ENCODE peak calls at places on chromosomes 4 and X, in six cellular contexts. B is cardiac muscle cell, P is endothelial cell, W is ascending aorta, D is fibroblast of mammary gland, R is transverse colon. S is an unnamed sample.
A peak's percentile ranks its signal among the peaks of the same experiment; 100 is the strongest.

GRCh38 chrX:131802836-131803626 is 220.1 kb upstream of the STK26 start:
- DNase-seq in B (no peak), P (no peak), W (peak; percentile 39), D (peak; percentile 46), R (peak; percentile 84), S (no peak)

GRCh38 chrX:111365770-111366325 is 46.1 kb downstream of the DCX start:
- DNase-seq in B (no peak), P (no peak), W (no peak), D (no peak), R (no peak), S (no peak)

GRCh38 chr4:176186721-176187395 is 8.5 kb downstream of the SPATA4 start:
- DNase-seq in B (no peak), P (no peak), W (no peak), D (no peak), R (no peak), S (no peak)

GRCh38 chrX:32395878-32396277 is 815.5 kb downstream of the DMD start:
- DNase-seq in B (no peak), P (no peak), W (no peak), D (no peak), R (no peak), S (no peak)

GRCh38 chr4:129232627-129233337 is 136.8 kb downstream of the C4orf33 start:
- DNase-seq in B (no peak), P (no peak), W (no peak), D (peak; percentile 23), R (no peak), S (no peak)

GRCh38 chrX:2159393-2159792 is 341.4 kb downstream of the DHRSX start:
- DNase-seq in B (no peak), P (no peak), W (no peak), D (no peak), R (no peak), S (no peak)

GRCh38 chrX:97367149-97367548 is 483.4 kb downstream of the RPA4 start:
- DNase-seq in B (no peak), P (no peak), W (no peak), D (peak; percentile 75), R (no peak), S (no peak)

GRCh38 chr4:109046549-109047171 is 255.8 kb downstream of the COL25A1 start:
- DNase-seq in B (no peak), P (no peak), W (no peak), D (peak; percentile 68), R (no peak), S (no peak)

GRCh38 chr4:40995850-40996249 is 218.5 kb downstream of the APBB2 start:
- DNase-seq in B (no peak), P (no peak), W (no peak), D (peak; percentile 86), R (no peak), S (no peak)

GRCh38 chrX:149825424-149825823 is 43.7 kb downstream of the MAGEA9 start:
- DNase-seq in B (peak; percentile 52), P (peak; percentile 41), W (no peak), D (peak; percentile 2), R (peak; percentile 14), S (no peak)

GRCh38 chrX:78104447-78105176 is 564 bp downstream of the PGK1 start:
- DNase-seq in B (peak; percentile 17), P (peak; percentile 11), W (peak; percentile 12), D (peak; percentile 50), R (peak; percentile 70), S (no peak)

GRCh38 chrX:72604705-72605104 is 32.1 kb upstream of the HDAC8 start:
- DNase-seq in B (no peak), P (no peak), W (no peak), D (peak; percentile 7), R (no peak), S (no peak)

GRCh38 chr4:86977621-86978184 is 42.9 kb downstream of the AFF1 start:
- DNase-seq in B (no peak), P (no peak), W (no peak), D (peak; percentile 86), R (peak; percentile 43), S (no peak)

GRCh38 chr4:161522031-161522430 is 641.8 kb downstream of the FSTL5 start:
- DNase-seq in B (peak; percentile 8), P (no peak), W (no peak), D (no peak), R (no peak), S (no peak)

GRCh38 chrX:44943007-44943406 is 70.0 kb downstream of the KDM6A start:
- DNase-seq in B (no peak), P (no peak), W (no peak), D (no peak), R (no peak), S (no peak)

GRCh38 chr4:16721618-16722291 is 176.7 kb downstream of the LDB2 start:
- DNase-seq in B (no peak), P (no peak), W (no peak), D (peak; percentile 51), R (no peak), S (no peak)

GRCh38 chrX:13101439-13102139 is 57.2 kb upstream of the FAM9C start:
- DNase-seq in B (no peak), P (no peak), W (no peak), D (peak; percentile 96), R (peak; percentile 79), S (no peak)

GRCh38 chr4:134388351-134388750 is 186.8 kb upstream of the PABPC4L start:
- DNase-seq in B (peak; percentile 25), P (no peak), W (no peak), D (no peak), R (no peak), S (no peak)

GRCh38 chr4:154939851-154940250 is 158.8 kb downstream of the RBM46 start:
- DNase-seq in B (no peak), P (no peak), W (no peak), D (no peak), R (no peak), S (no peak)

GRCh38 chrX:23118890-23119527 is 119.2 kb downstream of the DDX53 start:
- DNase-seq in B (no peak), P (no peak), W (no peak), D (no peak), R (no peak), S (no peak)

GRCh38 chrX:49627030-49627777 is 28.4 kb downstream of the GAGE1 start:
- DNase-seq in B (no peak), P (no peak), W (no peak), D (peak; percentile 3), R (no peak), S (no peak)

GRCh38 chrX:17453791-17454190 is 78.8 kb downstream of the NHS start:
- DNase-seq in B (no peak), P (no peak), W (no peak), D (peak; percentile 30), R (no peak), S (no peak)

GRCh38 chr4:172716291-172716690 is 452.3 kb upstream of the GALNT7 start:
- DNase-seq in B (no peak), P (no peak), W (no peak), D (no peak), R (no peak), S (no peak)

GRCh38 chr4:101191302-101192098 is 155.8 kb downstream of the PPP3CA start:
- DNase-seq in B (no peak), P (peak; percentile 26), W (peak; percentile 15), D (peak; percentile 94), R (peak; percentile 50), S (no peak)

GRCh38 chr4:74632634-74633033 is 161.7 kb downstream of the BTC start:
- DNase-seq in B (no peak), P (no peak), W (peak; percentile 8), D (peak; percentile 100), R (peak; percentile 24), S (no peak)

GRCh38 chr4:111937368-111937767 is 207.9 kb upstream of the FAM241A start:
- DNase-seq in B (peak; percentile 54), P (no peak), W (no peak), D (peak; percentile 64), R (no peak), S (no peak)

GRCh38 chrX:86930419-86930818 is 587.2 kb upstream of the KLHL4 start:
- DNase-seq in B (no peak), P (no peak), W (no peak), D (no peak), R (no peak), S (no peak)

GRCh38 chr4:145937990-145938611 is 522 bp downstream of the ZNF827 start:
- DNase-seq in B (peak; percentile 60), P (peak; percentile 11), W (no peak), D (peak; percentile 38), R (peak; percentile 28), S (no peak)

DNA sequence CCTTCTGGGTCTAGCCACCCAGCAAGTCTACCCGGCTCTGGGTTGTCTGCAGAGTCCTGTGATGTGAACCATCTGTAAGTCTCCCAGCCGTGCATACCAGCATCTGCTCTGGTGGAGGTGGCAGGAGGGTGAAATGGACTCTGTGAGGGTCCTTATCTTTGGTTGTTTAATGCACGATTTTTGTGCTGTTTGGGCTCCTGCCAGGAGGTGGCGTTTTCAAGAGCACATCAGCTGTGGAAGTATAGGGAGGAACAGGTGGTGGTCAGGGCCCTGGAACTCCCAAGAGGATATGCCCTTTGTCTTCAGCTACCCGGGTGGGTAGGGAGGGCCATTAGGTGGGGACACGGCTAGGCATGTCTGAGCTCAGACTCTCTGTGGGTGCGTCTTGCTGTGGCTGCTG is 66.5 kb upstream of the ZFP42 start:
- DNase-seq in B (no peak), P (peak; percentile 39), W (no peak), D (no peak), R (no peak), S (no peak)
- TF ChIP-seq CTCF in B (no peak), P (peak; percentile 59), W (no peak), D (no peak), R (no peak), S (peak; percentile 36)

DNA sequence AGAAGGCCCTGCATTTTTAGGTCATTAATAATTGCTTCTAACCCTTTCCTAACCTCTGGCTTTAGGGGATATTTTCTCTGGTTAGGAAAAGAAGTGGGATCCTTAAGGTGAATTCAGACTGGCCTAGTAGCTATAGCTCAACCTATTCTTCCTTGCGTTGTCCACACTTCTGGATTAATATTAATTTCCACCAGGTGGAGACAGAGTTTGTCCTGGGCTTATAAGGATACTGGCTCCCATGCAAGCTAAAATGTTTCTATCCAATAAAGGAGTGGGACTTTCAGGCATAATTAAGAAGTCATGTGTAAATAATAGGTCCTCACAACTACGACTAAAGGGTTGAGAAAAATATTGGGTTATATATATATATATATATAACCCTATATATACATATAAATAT is 860.0 kb upstream of the POU3F4 start:
- DNase-seq in B (peak; percentile 1), P (no peak), W (no peak), D (no peak), R (no peak), S (no peak)
- TF ChIP-seq CTCF in B (no peak), P (no peak), W (peak; percentile 15), D (peak; percentile 6), R (no peak), S (no peak)

GRCh38 chr4:113893546-113893945 is 85.9 kb downstream of the ARSJ start:
- DNase-seq in B (no peak), P (no peak), W (no peak), D (peak; percentile 36), R (no peak), S (no peak)
- TF ChIP-seq CTCF in B (peak; percentile 26), P (peak; percentile 26), W (no peak), D (peak; percentile 24), R (no peak), S (no peak)

DNA sequence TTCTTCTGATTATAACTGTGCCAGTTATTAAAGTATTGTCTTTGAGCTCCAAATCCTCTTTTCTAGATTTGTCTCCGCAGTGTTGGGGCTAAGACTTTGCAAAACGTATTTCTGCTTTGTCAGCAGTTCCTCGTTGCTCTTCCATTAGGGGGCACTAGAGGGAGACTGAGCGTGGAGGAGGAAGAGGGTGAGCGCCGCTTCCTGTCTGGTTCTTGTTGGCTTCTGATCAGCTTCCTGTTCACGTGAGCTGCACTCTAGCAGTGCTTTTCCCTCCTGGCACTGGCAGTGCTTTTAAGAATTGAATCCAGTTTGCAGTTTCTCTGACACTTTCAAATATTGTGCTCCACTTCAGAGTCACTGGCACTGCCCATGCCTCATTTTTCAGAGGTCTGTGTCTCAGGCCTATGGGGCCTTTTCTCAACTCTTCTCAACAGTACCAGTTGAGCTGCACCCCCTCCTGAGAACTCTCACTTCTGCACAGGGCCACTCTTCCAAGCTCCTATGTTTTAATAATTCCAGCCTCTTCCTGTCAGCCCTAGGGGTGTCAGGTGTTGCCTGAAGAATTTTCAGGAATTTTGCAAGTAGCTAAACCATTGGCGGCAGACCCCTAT is 54.4 kb upstream of the LCORL start:
- DNase-seq in B (no peak), P (no peak), W (no peak), D (peak; percentile 38), R (peak; percentile 27), S (no peak)
- TF ChIP-seq CTCF in B (no peak), P (peak; percentile 43), W (no peak), D (peak; percentile 36), R (no peak), S (no peak)